ENCODE peak calls at places on chromosomes 11 and 22, in eight cellular contexts. K is GM03348; V is GM06990; F is HepG2; Q is LoVo; O is psoas muscle; S is ureter; M is activated CD4-positive, alpha-beta T cell treated with anti-CD3 and anti-CD28 coated beads, Interleukin-2, amount 10 ng/mL, durations not matched to agents 7 days and 5 days. U is an unnamed sample.

GRCh38 chr11:115170133-115170815 is 333.9 kb downstream of the CADM1 start:
- DNase-seq in Q (peak; percentile 21), V (no peak), F (peak; percentile 18), K (peak; percentile 45), S (no peak), M (peak; percentile 16), O (no peak), U (peak; percentile 56)

GRCh38 chr22:17199131-17199731 is 20.0 kb downstream of the ADA2 start:
- DNase-seq in O (peak; percentile 67), M (no peak), K (peak; percentile 81), Q (no peak), S (no peak), F (no peak), V (no peak), U (no peak)

GRCh38 chr11:85845052-85845631 is 10.0 kb upstream of the CCDC83 start:
- DNase-seq in Q (no peak), V (no peak), F (no peak), M (no peak), S (no peak), O (no peak), K (no peak), U (no peak)

GRCh38 chr11:112770487-112770886 is 190.7 kb upstream of the NCAM1 start:
- DNase-seq in Q (no peak), F (no peak), S (no peak), V (no peak), M (no peak), O (peak; percentile 84), K (no peak), U (no peak)

GRCh38 chr11:128415539-128415938 is 171.8 kb downstream of the ETS1 start:
- DNase-seq in F (no peak), M (no peak), S (no peak), V (no peak), O (no peak), Q (no peak), K (no peak), U (no peak)

GRCh38 chr11:79406376-79406775 is 34.5 kb downstream of the TENM4 start:
- DNase-seq in Q (no peak), S (no peak), F (no peak), K (no peak), V (peak; percentile 29), M (no peak), O (no peak), U (peak; percentile 38)

GRCh38 chr11:59610289-59610688 is 5.3 kb downstream of the OSBP start:
- DNase-seq in Q (no peak), M (no peak), K (no peak), S (no peak), V (no peak), O (no peak), F (no peak), U (no peak)

GRCh38 chr22:44012172-44012571 is 11.9 kb upstream of the PARVB start:
- DNase-seq in S (no peak), M (no peak), O (no peak), K (no peak), Q (no peak), V (no peak), F (no peak), U (no peak)

GRCh38 chr11:130782361-130783221 is 133.7 kb downstream of the SNX19 start:
- DNase-seq in V (no peak), M (no peak), F (no peak), K (peak; percentile 52), Q (no peak), O (no peak), S (no peak), U (no peak)

GRCh38 chr11:134628426-134628825 is 216.4 kb upstream of the B3GAT1 start:
- DNase-seq in F (no peak), V (no peak), S (peak; percentile 23), M (no peak), K (no peak), O (no peak), Q (no peak), U (no peak)

GRCh38 chr11:76086713-76087635 is 119.3 kb downstream of the WNT11 start:
- DNase-seq in K (peak; percentile 57), Q (no peak), S (no peak), M (no peak), F (no peak), O (no peak), V (no peak), U (no peak)

GRCh38 chr11:5666396-5666780 is 18.5 kb downstream of the TRIM5 start:
- DNase-seq in V (no peak), M (no peak), Q (no peak), K (no peak), S (no peak), O (no peak), F (no peak), U (no peak)

GRCh38 chr11:47412152-47412746 is 3.9 kb downstream of the SLC39A13 start:
- DNase-seq in Q (no peak), K (peak; percentile 67), S (no peak), O (peak; percentile 82), F (no peak), V (no peak), M (peak; percentile 66), U (peak; percentile 71)

GRCh38 chr22:41900652-41901312 is 14.1 kb downstream of the SHISA8 start:
- DNase-seq in S (no peak), K (no peak), V (no peak), O (peak; percentile 36), M (no peak), F (no peak), Q (no peak), U (no peak)

GRCh38 chr11:1307998-1308744 is 1.3 kb downstream of the TOLLIP start:
- DNase-seq in Q (no peak), K (peak; percentile 55), O (no peak), M (peak; percentile 5), S (peak; percentile 58), F (no peak), V (no peak), U (no peak)

U was measured in OCI-LY7.